ENCODE peak calls at places on chromosome 18, in ten cellular contexts. R, X, V, H, N, W, E, D, L and O are unnamed samples.
A peak's percentile ranks its signal among the peaks of the same experiment; 100 is the strongest.

GRCh38 chr18:49762191-49763077 is 50.9 kb downstream of the ACAA2 start:
- DNase-seq in R (no peak), X (no peak), V (no peak), H (no peak), N (no peak), W (no peak), E (no peak), D (no peak), L (no peak), O (peak; percentile 74)

GRCh38 chr18:8507361-8507760 is 101.9 kb upstream of the RAB12 start:
- DNase-seq in R (no peak), X (no peak), V (peak; percentile 4), H (no peak), N (peak; percentile 35), W (no peak), E (no peak), D (no peak), L (no peak), O (no peak)

GRCh38 chr18:3046216-3046808 is 33.4 kb upstream of the LPIN2 start:
- DNase-seq in R (no peak), X (no peak), V (no peak), H (no peak), N (no peak), W (no peak), E (no peak), D (no peak), L (no peak), O (no peak)

GRCh38 chr18:78974115-78974740 is 5.4 kb upstream of the SALL3 start:
- DNase-seq in R (no peak), X (no peak), V (no peak), H (no peak), N (no peak), W (no peak), E (no peak), D (no peak), L (no peak), O (peak; percentile 75)

GRCh38 chr18:73920033-73920432 is 227.6 kb downstream of the FBXO15 start:
- DNase-seq in R (no peak), X (no peak), V (no peak), H (no peak), N (no peak), W (no peak), E (no peak), D (no peak), L (no peak), O (no peak)

GRCh38 chr18:68542818-68543217 is 172.1 kb downstream of the TMX3 start:
- DNase-seq in R (no peak), X (no peak), V (no peak), H (no peak), N (no peak), W (no peak), E (no peak), D (no peak), L (no peak), O (no peak)

GRCh38 chr18:3966246-3966984 is 488.7 kb downstream of the DLGAP1 start:
- DNase-seq in R (peak; percentile 44), X (no peak), V (peak; percentile 50), H (no peak), N (peak; percentile 55), W (peak; percentile 11), E (no peak), D (no peak), L (no peak), O (no peak)

GRCh38 chr18:52156166-52156565 is 183.8 kb upstream of the DCC start:
- DNase-seq in R (no peak), X (no peak), V (no peak), H (no peak), N (no peak), W (no peak), E (no peak), D (no peak), L (no peak), O (no peak)

GRCh38 chr18:52190630-52191029 is 149.4 kb upstream of the DCC start:
- DNase-seq in R (no peak), X (no peak), V (no peak), H (no peak), N (no peak), W (no peak), E (no peak), D (no peak), L (no peak), O (no peak)

GRCh38 chr18:7535436-7536190 is 31.5 kb upstream of the PTPRM start:
- DNase-seq in R (no peak), X (no peak), V (peak; percentile 1), H (no peak), N (no peak), W (no peak), E (no peak), D (no peak), L (no peak), O (no peak)

DNA sequence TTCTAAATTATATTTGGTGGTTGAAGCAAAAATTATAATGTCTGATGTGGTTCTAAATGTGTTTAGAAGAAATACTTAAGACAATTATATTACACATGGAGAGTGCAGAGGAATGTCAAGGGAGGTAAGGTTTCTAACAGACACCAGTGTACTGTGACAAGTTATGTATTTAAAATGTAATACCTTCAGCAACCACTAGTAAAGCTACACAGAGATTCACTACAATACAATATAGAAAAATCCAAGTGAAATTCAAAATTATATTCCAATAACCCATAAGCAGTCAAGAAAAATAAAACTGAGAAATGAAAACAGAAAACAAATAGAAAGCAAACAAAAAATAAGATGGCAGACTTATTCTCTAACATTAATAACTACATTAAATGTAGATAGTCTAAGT is 249.5 kb upstream of the KLHL14 start:
- DNase-seq in R (peak; percentile 0), X (no peak), V (no peak), H (no peak), N (no peak), W (no peak), E (no peak), D (no peak), L (no peak), O (no peak)
- TF ChIP-seq CTCF in R (no peak), X (no peak), V (no peak), H (no peak), N (no peak), W (peak; percentile 27), E (no peak), D (no peak), L (no peak), O (peak; percentile 62)

DNA sequence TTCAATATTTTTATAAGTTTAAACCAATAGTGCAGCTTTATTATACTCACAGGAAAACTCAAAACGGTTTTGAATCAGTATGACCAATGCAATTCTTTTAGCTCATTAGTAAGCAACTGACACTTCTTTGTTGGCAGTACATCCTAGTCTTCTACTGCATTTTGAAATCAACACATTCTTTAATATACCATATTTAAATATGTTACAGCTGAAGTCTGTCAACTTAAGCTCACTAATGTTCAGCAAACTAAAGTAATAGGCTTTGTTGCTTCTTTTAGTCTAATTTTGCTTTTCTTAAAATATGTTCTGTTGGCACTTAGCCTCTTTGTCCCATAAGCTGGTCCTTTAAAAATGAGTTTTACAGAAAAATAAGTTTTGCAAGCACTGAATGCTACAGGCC is 55.4 kb upstream of the CCBE1 start:
- DNase-seq in R (no peak), X (no peak), V (no peak), H (no peak), N (peak; percentile 25), W (no peak), E (no peak), D (no peak), L (no peak), O (no peak)
- H3K4me1 ChIP-seq in R (peaks cover 15% of the 10 kb centered on the region), X (no peaks in the 10 kb centered on the region), V (peaks cover 6% of the 10 kb centered on the region), H (no peaks in the 10 kb centered on the region), N (peaks cover 15% of the 10 kb centered on the region), W (peaks cover 14% of the 10 kb centered on the region), E (no peaks in the 10 kb centered on the region), D (no peaks in the 10 kb centered on the region), L (no peaks in the 10 kb centered on the region), O (no peaks in the 10 kb centered on the region)

GRCh38 chr18:30004977-30005376 is 1037.6 kb downstream of the DSC3 start:
- DNase-seq in R (no peak), X (no peak), V (no peak), H (no peak), N (no peak), W (no peak), E (no peak), D (no peak), L (no peak), O (no peak)
- TF ChIP-seq CTCF in R (no peak), X (no peak), V (no peak), H (no peak), N (no peak), W (no peak), E (no peak), D (no peak), L (no peak), O (no peak)

GRCh38 chr18:13260927-13261471 is 42.4 kb downstream of the LDLRAD4 start:
- DNase-seq in R (no peak), X (no peak), V (no peak), H (no peak), N (no peak), W (no peak), E (no peak), D (no peak), L (no peak), O (no peak)

GRCh38 chr18:13261658-13262357 is 43.2 kb downstream of the LDLRAD4 start:
- DNase-seq in R (no peak), X (no peak), V (no peak), H (no peak), N (no peak), W (no peak), E (no peak), D (no peak), L (no peak), O (no peak)

GRCh38 chr18:13264091-13264777 is 45.7 kb downstream of the LDLRAD4 start:
- DNase-seq in R (no peak), X (no peak), V (no peak), H (peak; percentile 81), N (peak; percentile 58), W (no peak), E (peak; percentile 60), D (peak; percentile 42), L (no peak), O (no peak)

GRCh38 chr18:13264986-13265900 is 46.7 kb downstream of the LDLRAD4 start:
- DNase-seq in R (no peak), X (no peak), V (no peak), H (no peak), N (no peak), W (no peak), E (no peak), D (no peak), L (no peak), O (no peak)

DNA sequence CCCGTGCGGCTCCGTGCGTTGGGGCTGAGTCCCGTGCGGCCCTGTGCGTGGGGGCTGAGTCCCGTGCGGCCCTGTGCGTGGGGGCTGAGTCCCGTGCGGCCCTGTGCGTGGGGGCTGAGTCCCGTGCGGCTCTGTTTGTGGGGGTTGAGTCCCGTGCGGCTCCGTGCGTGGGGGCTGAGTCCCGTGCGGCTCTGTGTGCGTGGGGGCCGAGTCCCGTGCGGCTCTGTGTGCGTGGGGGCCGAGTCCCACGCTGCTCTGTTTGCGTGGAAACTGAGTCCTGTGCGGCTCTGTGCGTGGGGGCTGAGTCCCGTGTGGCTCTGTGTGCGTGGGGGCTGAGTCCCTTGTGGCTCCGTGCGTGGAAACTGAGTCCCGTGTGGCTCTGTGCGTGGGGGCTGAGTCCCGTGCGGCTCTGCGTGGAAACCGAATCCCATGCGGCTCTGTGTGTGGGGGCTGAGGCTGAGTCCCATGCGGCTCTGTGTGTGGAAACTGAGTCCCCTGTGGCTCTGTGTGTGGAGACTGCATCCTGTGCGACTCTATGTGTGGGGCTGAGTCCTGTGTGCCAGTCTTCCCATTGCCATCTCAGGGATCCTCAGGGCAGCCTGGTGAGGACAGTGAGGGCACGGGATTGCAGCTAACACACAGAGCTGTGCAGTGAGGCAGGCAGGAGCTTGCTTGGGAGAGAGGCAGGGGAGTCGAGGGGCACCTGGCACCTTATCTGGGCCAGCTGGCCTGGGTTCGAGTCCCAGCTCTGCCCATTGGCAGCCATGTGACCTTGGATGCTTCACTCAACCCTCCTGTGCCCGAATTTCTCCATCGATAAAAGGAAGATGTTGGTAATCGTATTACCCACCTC is 44.5 kb downstream of the LDLRAD4 start:
- DNase-seq in R (no peak), X (no peak), V (no peak), H (no peak), N (no peak), W (no peak), E (no peak), D (no peak), L (no peak), O (no peak)
- H3K4me1 ChIP-seq in R (no peaks in the 10 kb centered on the region), X (peaks cover 59% of the 10 kb centered on the region), V (no peaks in the 10 kb centered on the region), H (peaks cover 89% of the 10 kb centered on the region), N (no peaks in the 10 kb centered on the region), W (no peaks in the 10 kb centered on the region), E (peaks cover 8% of the 10 kb centered on the region), D (no peaks in the 10 kb centered on the region), L (peaks cover 26% of the 10 kb centered on the region), O (no peaks in the 10 kb centered on the region)